ENCODE peak calls at places on chromosomes 5 and 9, in nine cellular contexts. Z is CD4-positive, CD25-positive, alpha-beta regulatory T cell; C is stimulated activated CD8-positive, alpha-beta memory T cell treated with anti-CD3 and anti-CD28 coated beads, Interleukin-7, amount 100 ng/mL, for 24 hours; X is lower lobe of right lung; M is astrocyte of the spinal cord; W is AG20443; J is NCI-H1930; B is Peyer's patch; P is progenitor cell of endocrine pancreas. H is an unnamed sample.

GRCh38 chr5:32342656-32343055 is 29.9 kb upstream of the MTMR12 start:
- DNase-seq in W (no peak), C (no peak), M (no peak), Z (no peak), X (no peak), J (no peak), P (no peak), B (no peak), H (no peak)

GRCh38 chr9:137050570-137050969 is 3.3 kb downstream of the ENTPD2 start:
- DNase-seq in C (no peak), M (no peak), X (no peak), Z (no peak), J (no peak), B (no peak), P (no peak), W (no peak), H (no peak)

GRCh38 chr9:79120533-79121315 is 451.0 kb upstream of the TLE4 start:
- DNase-seq in B (no peak), W (no peak), P (no peak), J (no peak), Z (no peak), C (no peak), M (no peak), X (no peak), H (no peak)

GRCh38 chr5:106314221-106314824 is 1356.4 kb downstream of the EFNA5 start:
- DNase-seq in P (no peak), X (no peak), C (no peak), Z (no peak), W (no peak), J (no peak), B (no peak), M (peak; percentile 19), H (peak; percentile 43)

GRCh38 chr5:78534148-78535009 is 114.2 kb downstream of the LHFPL2 start:
- DNase-seq in J (no peak), X (no peak), M (peak; percentile 81), C (no peak), B (no peak), Z (no peak), W (no peak), P (no peak), H (peak; percentile 87)

GRCh38 chr5:76953551-76954382 is 922 bp downstream of the CRHBP start:
- DNase-seq in Z (no peak), W (peak; percentile 20), C (no peak), M (peak; percentile 58), J (no peak), P (peak; percentile 30), X (no peak), B (no peak), H (peak; percentile 30)

GRCh38 chr9:114015607-114016006 is 62.5 kb downstream of the AMBP start:
- DNase-seq in C (no peak), M (no peak), P (peak; percentile 8), X (no peak), B (no peak), W (no peak), Z (no peak), J (no peak), H (no peak)

GRCh38 chr5:141084487-141084989 is 9.9 kb upstream of the PCDHB2 start:
- DNase-seq in B (no peak), J (peak; percentile 39), C (no peak), M (peak; percentile 2), P (no peak), Z (no peak), X (no peak), W (peak; percentile 78), H (peak; percentile 22)

GRCh38 chr5:180555168-180555921 is 36.0 kb downstream of the SCGB3A1 start:
- DNase-seq in J (no peak), X (no peak), W (no peak), B (no peak), C (no peak), P (no peak), M (peak; percentile 51), Z (no peak), H (peak; percentile 85)

GRCh38 chr9:120366646-120367019 is 213.3 kb downstream of the CDK5RAP2 start:
- DNase-seq in B (no peak), P (no peak), Z (no peak), X (no peak), M (peak; percentile 86), C (no peak), W (peak; percentile 90), J (no peak), H (peak; percentile 86)

GRCh38 chr5:51691538-51691937 is 308.3 kb downstream of the ISL1 start:
- DNase-seq in Z (no peak), B (no peak), W (no peak), J (no peak), C (no peak), M (no peak), X (no peak), P (no peak), H (no peak)

GRCh38 chr5:171750316-171750788 is 35.3 kb upstream of the SMIM23 start:
- DNase-seq in J (peak; percentile 1), P (no peak), X (no peak), M (no peak), B (no peak), C (no peak), W (peak; percentile 82), Z (no peak), H (peak; percentile 8)

GRCh38 chr9:27157086-27157485 is 48.1 kb downstream of the TEK start:
- DNase-seq in Z (no peak), C (no peak), M (no peak), X (no peak), J (no peak), W (no peak), P (no peak), B (no peak), H (no peak)

GRCh38 chr5:87755378-87755777 is 342.6 kb upstream of the CCNH start:
- DNase-seq in M (no peak), W (no peak), P (no peak), C (no peak), X (no peak), B (no peak), Z (no peak), J (no peak), H (no peak)

GRCh38 chr5:41869150-41869738 is 981 bp downstream of the OXCT1 start:
- DNase-seq in P (peak; percentile 28), J (no peak), Z (peak; percentile 3), W (peak; percentile 88), C (no peak), M (peak; percentile 39), X (peak; percentile 46), B (no peak), H (peak; percentile 20)

GRCh38 chr9:36080519-36080918 is 43.8 kb downstream of the RECK start:
- DNase-seq in Z (no peak), P (no peak), X (no peak), W (no peak), B (no peak), C (no peak), M (peak; percentile 9), J (no peak), H (no peak)

GRCh38 chr9:127349483-127350127 is 47.4 kb upstream of the SLC2A8 start:
- DNase-seq in W (no peak), B (no peak), Z (no peak), P (no peak), X (no peak), J (no peak), M (no peak), C (no peak), H (no peak)

GRCh38 chr5:37208883-37209808 is 40.0 kb downstream of the CPLANE1 start:
- DNase-seq in C (no peak), Z (peak; percentile 9), P (no peak), X (no peak), M (peak; percentile 24), J (no peak), B (no peak), W (peak; percentile 59), H (peak; percentile 20)

GRCh38 chr5:113447651-113448050 is 12.9 kb upstream of the TSSK1B start:
- DNase-seq in M (peak; percentile 6), P (no peak), Z (no peak), X (no peak), C (no peak), W (peak; percentile 25), J (no peak), B (no peak), H (no peak)

GRCh38 chr9:120946259-120946658 is 19.7 kb upstream of the TRAF1 start:
- DNase-seq in C (no peak), B (no peak), M (peak; percentile 50), P (no peak), Z (no peak), J (no peak), X (no peak), W (peak; percentile 49), H (peak; percentile 78)

H was measured in iris pigment epithelial cell.